ENCODE peak calls at places on chromosomes 4 and X, in ten cellular contexts. H, R, Y, V, B, D, E, T, N and L are unnamed samples.

GRCh38 chr4:111986125-111986524 is 159.1 kb upstream of the FAM241A start:
- DNase-seq in E (no peak), H (no peak), D (no peak), B (no peak), Y (no peak), N (no peak), T (no peak), R (no peak), V (no peak), L (no peak)

GRCh38 chrX:99301990-99302389 is 1108.1 kb downstream of the PCDH19 start:
- DNase-seq in D (no peak), R (no peak), T (no peak), Y (no peak), E (no peak), N (no peak), V (no peak), B (no peak), H (no peak), L (no peak)

GRCh38 chr4:103484521-103484920 is 235.3 kb downstream of the TACR3 start:
- DNase-seq in R (no peak), T (no peak), H (no peak), E (no peak), Y (no peak), B (no peak), D (no peak), N (no peak), V (no peak), L (no peak)

GRCh38 chr4:21593268-21594002 is 355.1 kb downstream of the KCNIP4 start:
- DNase-seq in D (peak), B (peak), N (no peak), H (no peak), E (no peak), V (no peak), Y (no peak), R (no peak), T (no peak), L (no peak)

GRCh38 chr4:47744843-47745382 is 93.0 kb downstream of the CORIN start:
- DNase-seq in E (no peak), V (no peak), N (no peak), T (no peak), B (no peak), R (no peak), Y (no peak), H (no peak), D (no peak), L (no peak)

GRCh38 chrX:100447563-100448397 is 37.7 kb upstream of the PCDH19 start:
- DNase-seq in N (peak), T (peak), D (peak), E (no peak), V (peak), H (peak), B (no peak), R (no peak), Y (peak), L (no peak)

GRCh38 chr4:85092536-85092935 is 126.0 kb upstream of the WDFY3 start:
- DNase-seq in N (no peak), T (no peak), Y (no peak), R (no peak), B (no peak), V (no peak), H (no peak), E (no peak), D (no peak), L (no peak)

GRCh38 chr4:124144302-124144701 is 568.2 kb downstream of the ANKRD50 start:
- DNase-seq in H (no peak), R (no peak), E (no peak), T (no peak), N (no peak), V (no peak), Y (no peak), D (no peak), B (no peak), L (no peak)

GRCh38 chr4:40587826-40588225 is 41.8 kb downstream of the RBM47 start:
- DNase-seq in D (no peak), T (no peak), E (no peak), Y (peak), H (no peak), B (no peak), R (no peak), V (no peak), N (no peak), L (no peak)

GRCh38 chr4:2667428-2667827 is 88.7 kb downstream of the TNIP2 start:
- DNase-seq in V (no peak), B (no peak), Y (no peak), N (no peak), T (no peak), E (no peak), H (no peak), D (no peak), R (no peak), L (no peak)

GRCh38 chr4:185914583-185915199 is 102.7 kb upstream of the SORBS2 start:
- DNase-seq in E (no peak), T (no peak), Y (no peak), D (no peak), B (no peak), N (no peak), R (no peak), V (no peak), H (no peak), L (no peak)

GRCh38 chr4:113358784-113359183 is 309.3 kb downstream of the ANK2 start:
- DNase-seq in R (no peak), Y (no peak), B (no peak), D (no peak), E (no peak), V (no peak), H (no peak), N (no peak), T (no peak), L (no peak)

GRCh38 chrX:24153175-24153795 is 3.8 kb downstream of the ZFX start:
- DNase-seq in R (no peak), B (no peak), V (no peak), D (no peak), Y (no peak), E (no peak), T (no peak), N (no peak), H (no peak), L (no peak)

GRCh38 chrX:3638280-3638873 is 75.1 kb downstream of the PRKX start:
- DNase-seq in D (no peak), V (peak), R (peak), E (no peak), N (peak), T (peak), H (no peak), Y (no peak), B (no peak), L (peak)

GRCh38 chrX:121244511-121244910 is 197.1 kb downstream of the GLUD2 start:
- DNase-seq in N (no peak), E (no peak), V (no peak), B (no peak), R (no peak), Y (no peak), T (no peak), H (no peak), D (no peak), L (no peak)

GRCh38 chr4:60201052-60201673 is 999.0 kb upstream of the ADGRL3 start:
- DNase-seq in E (peak), Y (peak), V (peak), T (no peak), N (peak), B (peak), H (no peak), R (no peak), D (no peak), L (no peak)

GRCh38 chrX:108224727-108225455 is 133.3 kb downstream of the ATG4A start:
- DNase-seq in V (no peak), Y (no peak), R (no peak), H (no peak), N (no peak), D (no peak), B (no peak), E (peak), T (no peak), L (no peak)

GRCh38 chr4:81040175-81040659 is 9.7 kb downstream of the BMP3 start:
- DNase-seq in N (no peak), E (no peak), R (no peak), B (peak), T (no peak), V (no peak), H (no peak), D (no peak), Y (no peak), L (no peak)

GRCh38 chr4:101458914-101459313 is 111.6 kb upstream of the PPP3CA start:
- DNase-seq in D (no peak), E (no peak), N (no peak), V (no peak), R (no peak), Y (no peak), T (no peak), B (no peak), H (no peak), L (no peak)

GRCh38 chr4:24055623-24056022 is 165.8 kb upstream of the PPARGC1A start:
- DNase-seq in N (no peak), B (no peak), T (no peak), R (no peak), Y (no peak), E (no peak), H (no peak), V (no peak), D (no peak), L (no peak)